ENCODE peak calls at places on chromosome 19, in six cellular contexts. S is NCI-H774; K is activated effector memory CD4-positive, alpha-beta T cell treated with anti-CD3 and anti-CD28 coated beads, Interleukin-2, amount 50 U/mL, for 16 hours; F is neural crest cell; D is GM10248; L is effector memory CD4-positive, alpha-beta T cell. V is an unnamed sample.

GRCh38 chr19:6736169-6736916 is 1.0 kb downstream of the GPR108 start:
- DNase-seq in S (no peak), L (peak; percentile 55), K (peak; percentile 89), D (peak; percentile 81), F (peak; percentile 65), V (peak; percentile 60)

GRCh38 chr19:41554902-41555301 is 21.1 kb upstream of the CEACAM21 start:
- DNase-seq in K (peak; percentile 71), L (no peak), S (no peak), F (no peak), D (no peak), V (no peak)

GRCh38 chr19:16338470-16339360 is 14.1 kb downstream of the KLF2 start:
- DNase-seq in L (peak; percentile 27), K (peak; percentile 83), S (no peak), F (no peak), D (peak; percentile 68), V (peak; percentile 67)

GRCh38 chr19:1467228-1467511 is 11.8 kb downstream of the C19orf25 start:
- DNase-seq in D (no peak), K (no peak), S (no peak), F (no peak), L (no peak), V (no peak)

GRCh38 chr19:28633223-28634030 is 579.5 kb downstream of the UQCRFS1 start:
- DNase-seq in K (no peak), L (no peak), D (peak; percentile 40), S (peak; percentile 24), F (peak; percentile 63), V (no peak)

GRCh38 chr19:7575426-7576040 is 20.1 kb upstream of the CAMSAP3 start:
- DNase-seq in K (no peak), D (peak; percentile 15), F (no peak), S (no peak), L (no peak), V (no peak)

GRCh38 chr19:40806385-40807146 is 7.6 kb downstream of the EGLN2 start:
- DNase-seq in D (peak; percentile 74), K (peak; percentile 91), S (no peak), L (peak; percentile 75), F (peak; percentile 94), V (peak; percentile 86)

GRCh38 chr19:38306236-38306635 is 2.2 kb downstream of the C19orf33 start:
- DNase-seq in K (no peak), D (no peak), L (no peak), S (no peak), F (no peak), V (no peak)

V was measured in CD8-positive, alpha-beta memory T cell.